ENCODE peak calls at places on chromosome 14, in seven cellular contexts. N is spleen; L is iPS DF 19.7; J is NCI-H1694; S is neural crest cell; A is activated T-cell treated with anti-CD3 and anti-CD28 coated beads, Interleukin-2, amount 50 U/mL, for 4 hours; K is CD8-positive, alpha-beta memory T cell. T is an unnamed sample.

GRCh38 chr14:77979666-77980351 is 179.9 kb downstream of the ADCK1 start:
- DNase-seq in N (no peak), L (no peak), J (peak), S (no peak), A (no peak), K (no peak), T (no peak)

GRCh38 chr14:57057803-57058202 is 210.9 kb downstream of the EXOC5 start:
- DNase-seq in N (no peak), L (no peak), J (peak), S (no peak), A (no peak), K (no peak), T (no peak)

GRCh38 chr14:21109377-21110260 is 8.8 kb downstream of the TMEM253 start:
- DNase-seq in N (no peak), L (peak), J (no peak), S (no peak), A (no peak), K (no peak), T (no peak)

GRCh38 chr14:90556050-90556477 is 159.2 kb downstream of the CALM1 start:
- DNase-seq in N (peak), L (no peak), J (no peak), S (peak), A (no peak), K (no peak), T (no peak)

GRCh38 chr14:70954068-70954467 is 46.8 kb downstream of the PCNX1 start:
- DNase-seq in N (no peak), L (no peak), J (no peak), S (no peak), A (no peak), K (no peak), T (no peak)

GRCh38 chr14:103676881-103677675 is 38.2 kb downstream of the XRCC3 start:
- DNase-seq in N (no peak), L (no peak), J (no peak), S (no peak), A (no peak), K (no peak), T (no peak)

GRCh38 chr14:80978403-80978802 is 23.0 kb downstream of the TSHR start:
- DNase-seq in N (no peak), L (no peak), J (peak), S (no peak), A (no peak), K (no peak), T (no peak)

GRCh38 chr14:23567186-23568020 is at the start of gene AP1G2:
- DNase-seq in N (peak), L (no peak), J (peak), S (peak), A (peak), K (peak), T (peak)

GRCh38 chr14:94161979-94162378 is 12.1 kb upstream of the PPP4R4 start:
- DNase-seq in N (no peak), L (no peak), J (peak), S (no peak), A (no peak), K (no peak), T (no peak)

GRCh38 chr14:96681826-96682225 is 115.4 kb upstream of the VRK1 start:
- DNase-seq in N (no peak), L (no peak), J (no peak), S (no peak), A (no peak), K (no peak), T (no peak)

GRCh38 chr14:99812096-99812750 is 19.0 kb downstream of the EML1 start:
- DNase-seq in N (no peak), L (no peak), J (no peak), S (no peak), A (no peak), K (no peak), T (no peak)

GRCh38 chr14:30607156-30607780 is 14.9 kb upstream of the SCFD1 start:
- DNase-seq in N (no peak), L (no peak), J (no peak), S (no peak), A (no peak), K (no peak), T (no peak)

GRCh38 chr14:102262894-102263462 is 42.0 kb downstream of the MOK start:
- DNase-seq in N (no peak), L (no peak), J (no peak), S (peak), A (no peak), K (no peak), T (no peak)

GRCh38 chr14:23057757-23058653 is 685 bp upstream of the CDH24 start:
- DNase-seq in N (peak), L (peak), J (no peak), S (peak), A (peak), K (peak), T (no peak)

GRCh38 chr14:61077437-61077836 is 96.4 kb downstream of the SLC38A6 start:
- DNase-seq in N (no peak), L (no peak), J (no peak), S (no peak), A (no peak), K (no peak), T (no peak)

GRCh38 chr14:97771340-97772045 is 974.3 kb downstream of the VRK1 start:
- DNase-seq in N (no peak), L (no peak), J (no peak), S (no peak), A (no peak), K (no peak), T (no peak)

GRCh38 chr14:62768753-62769152 is 276.5 kb downstream of the KCNH5 start:
- DNase-seq in N (no peak), L (no peak), J (no peak), S (no peak), A (no peak), K (no peak), T (no peak)

GRCh38 chr14:65237023-65237814 is 134.9 kb upstream of the MAX start:
- DNase-seq in N (no peak), L (no peak), J (no peak), S (no peak), A (no peak), K (no peak), T (no peak)

GRCh38 chr14:69682607-69683263 is 71.3 kb downstream of the SUSD6 start:
- DNase-seq in N (no peak), L (no peak), J (no peak), S (no peak), A (no peak), K (no peak), T (no peak)

GRCh38 chr14:22875003-22875747 is 3.6 kb downstream of the LRP10 start:
- DNase-seq in N (no peak), L (no peak), J (no peak), S (no peak), A (no peak), K (no peak), T (no peak)

GRCh38 chr14:26738571-26738970 is 140.7 kb upstream of the NOVA1 start:
- DNase-seq in N (no peak), L (no peak), J (peak), S (no peak), A (no peak), K (no peak), T (no peak)

GRCh38 chr14:99479903-99480855 is 480 bp downstream of the SETD3 start:
- DNase-seq in N (peak), L (no peak), J (no peak), S (peak), A (peak), K (peak), T (no peak)

GRCh38 chr14:20630340-20631022 is 11.0 kb downstream of the OR6S1 start:
- DNase-seq in N (peak), L (no peak), J (peak), S (no peak), A (no peak), K (peak), T (peak)

GRCh38 chr14:23437142-23438129 is 2.0 kb upstream of the MYH7 start:
- DNase-seq in N (no peak), L (no peak), J (no peak), S (no peak), A (no peak), K (no peak), T (no peak)

GRCh38 chr14:54881761-54882401 is 20.7 kb downstream of the GCH1 start:
- DNase-seq in N (no peak), L (no peak), J (no peak), S (no peak), A (no peak), K (peak), T (no peak)

GRCh38 chr14:69819607-69820006 is 22.6 kb upstream of the SLC10A1 start:
- DNase-seq in N (peak), L (no peak), J (no peak), S (no peak), A (no peak), K (no peak), T (no peak)

GRCh38 chr14:36941783-36942521 is 230.5 kb downstream of the SLC25A21 start:
- DNase-seq in N (peak), L (no peak), J (peak), S (peak), A (peak), K (peak), T (peak)

GRCh38 chr14:95507701-95508103 is 8.7 kb downstream of the SYNE3 start:
- DNase-seq in N (peak), L (no peak), J (no peak), S (no peak), A (no peak), K (no peak), T (peak)

GRCh38 chr14:103552811-103553210 is 9.6 kb downstream of the BAG5 start:
- DNase-seq in N (no peak), L (no peak), J (no peak), S (no peak), A (no peak), K (no peak), T (no peak)

GRCh38 chr14:59482471-59483331 is 1.5 kb downstream of the L3HYPDH start:
- DNase-seq in N (no peak), L (no peak), J (no peak), S (no peak), A (no peak), K (no peak), T (peak)

GRCh38 chr14:78154827-78155226 is 15.3 kb upstream of the NRXN3 start:
- DNase-seq in N (no peak), L (no peak), J (no peak), S (no peak), A (no peak), K (no peak), T (no peak)

GRCh38 chr14:56310643-56311042 is 192.4 kb downstream of the PELI2 start:
- DNase-seq in N (no peak), L (no peak), J (no peak), S (no peak), A (no peak), K (no peak), T (no peak)

GRCh38 chr14:67643671-67644070 is 24.0 kb downstream of the ARG2 start:
- DNase-seq in N (no peak), L (no peak), J (no peak), S (no peak), A (no peak), K (no peak), T (no peak)

GRCh38 chr14:54730156-54730961 is 163.4 kb downstream of the SAMD4A start:
- DNase-seq in N (no peak), L (no peak), J (no peak), S (no peak), A (no peak), K (no peak), T (no peak)

GRCh38 chr14:74569826-74570591 is 42.0 kb downstream of the LTBP2 start:
- DNase-seq in N (peak), L (no peak), J (peak), S (no peak), A (no peak), K (no peak), T (no peak)

GRCh38 chr14:33120341-33120740 is 181.7 kb downstream of the NPAS3 start:
- DNase-seq in N (no peak), L (no peak), J (peak), S (no peak), A (no peak), K (no peak), T (peak)

GRCh38 chr14:93944348-93945069 is 17.4 kb downstream of the FAM181A start:
- DNase-seq in N (peak), L (no peak), J (peak), S (no peak), A (no peak), K (no peak), T (no peak)